ENCODE peak calls at places on chromosomes 11 and 22, in five cellular contexts. H is adrenal gland; Y is ELR; N is activated CD4-positive, alpha-beta T cell treated with anti-CD3 and anti-CD28 coated beads for 4 hours; M is Calu3. U is an unnamed sample.

GRCh38 chr11:102318469-102318868 is 1.2 kb downstream of the BIRC3 start:
- DNase-seq in H (no peak), Y (peak; percentile 59), N (peak; percentile 66), M (peak; percentile 43), U (no peak)

GRCh38 chr11:102226702-102227101 is 90.6 kb upstream of the BIRC3 start:
- DNase-seq in H (peak; percentile 24), Y (peak; percentile 73), N (no peak), M (peak; percentile 10), U (peak; percentile 36)

GRCh38 chr11:57568330-57568766 is 876 bp upstream of the UBE2L6 start:
- DNase-seq in H (no peak), Y (peak; percentile 83), N (peak; percentile 83), M (peak; percentile 85), U (peak; percentile 85)

GRCh38 chr11:88552377-88553029 is 215.0 kb upstream of the CTSC start:
- DNase-seq in H (peak; percentile 37), Y (peak; percentile 78), N (peak; percentile 12), M (peak; percentile 65), U (peak; percentile 77)

GRCh38 chr11:113201055-113201818 is 113.1 kb upstream of the TTC12 start:
- DNase-seq in H (no peak), Y (no peak), N (no peak), M (no peak), U (peak; percentile 55)

GRCh38 chr11:73521621-73522020 is 76.3 kb downstream of the FAM168A start:
- DNase-seq in H (no peak), Y (peak; percentile 53), N (no peak), M (no peak), U (peak; percentile 10)

GRCh38 chr22:23405366-23405851 is 174.7 kb downstream of the IGLL1 start:
- DNase-seq in H (no peak), Y (no peak), N (no peak), M (no peak), U (peak; percentile 26)

GRCh38 chr11:57456960-57457642 is 3.2 kb upstream of the RTN4RL2 start:
- DNase-seq in H (peak; percentile 89), Y (peak; percentile 90), N (peak; percentile 57), M (peak; percentile 88), U (peak; percentile 92)

GRCh38 chr11:1744137-1744878 is 6.1 kb downstream of the IFITM10 start:
- DNase-seq in H (peak; percentile 62), Y (no peak), N (no peak), M (no peak), U (no peak)

GRCh38 chr11:116835791-116836647 is 1.4 kb downstream of the APOA1 start:
- DNase-seq in H (peak; percentile 76), Y (peak; percentile 95), N (peak; percentile 73), M (peak; percentile 76), U (peak; percentile 96)

GRCh38 chr22:30457964-30458363 is 13.9 kb downstream of the SEC14L3 start:
- DNase-seq in H (no peak), Y (peak; percentile 18), N (no peak), M (no peak), U (no peak)

GRCh38 chr22:37472418-37473006 is 13.7 kb downstream of the MFNG start:
- DNase-seq in H (no peak), Y (peak; percentile 65), N (peak; percentile 52), M (peak; percentile 77), U (peak; percentile 53)

GRCh38 chr11:57458410-57459111 is 1.8 kb upstream of the RTN4RL2 start:
- DNase-seq in H (peak; percentile 52), Y (peak; percentile 52), N (peak; percentile 83), M (peak; percentile 64), U (peak; percentile 57)

GRCh38 chr22:37739000-37739399 is 42.2 kb downstream of the TRIOBP start:
- DNase-seq in H (no peak), Y (no peak), N (no peak), M (no peak), U (no peak)

GRCh38 chr22:24775769-24776492 is 1.4 kb upstream of the PIWIL3 start:
- DNase-seq in H (no peak), Y (no peak), N (no peak), M (peak; percentile 3), U (peak; percentile 75)

GRCh38 chr22:44311855-44312170 is 938 bp downstream of the SHISAL1 start:
- DNase-seq in H (no peak), Y (peak; percentile 68), N (no peak), M (no peak), U (no peak)

GRCh38 chr11:7143908-7144307 is 55.1 kb downstream of the RBMXL2 start:
- DNase-seq in H (no peak), Y (peak; percentile 40), N (no peak), M (no peak), U (peak; percentile 36)

GRCh38 chr11:111585371-111585770 is 16.9 kb upstream of the SIK2 start:
- DNase-seq in H (no peak), Y (peak; percentile 85), N (no peak), M (peak; percentile 24), U (no peak)

GRCh38 chr22:19504900-19505734 is 19.1 kb downstream of the CLDN5 start:
- DNase-seq in H (no peak), Y (no peak), N (no peak), M (no peak), U (no peak)

GRCh38 chr22:41523464-41524221 is 20.6 kb downstream of the POLR3H start:
- DNase-seq in H (no peak), Y (peak; percentile 68), N (no peak), M (no peak), U (peak; percentile 36)

GRCh38 chr22:30309981-30310672 is 16.6 kb downstream of the TBC1D10A start:
- DNase-seq in H (no peak), Y (no peak), N (no peak), M (no peak), U (no peak)

GRCh38 chr22:40058265-40058664 is 63.5 kb downstream of the FAM83F start:
- DNase-seq in H (no peak), Y (no peak), N (peak; percentile 17), M (no peak), U (no peak)

GRCh38 chr22:36252754-36253522 is at the start of gene APOL1:
- DNase-seq in H (no peak), Y (peak; percentile 48), N (peak; percentile 58), M (peak; percentile 74), U (no peak)